ENCODE peak calls at places on chromosomes 16 and 17, in nine cellular contexts. One of them, this sample, is unnamed.

GRCh38 chr17:40922239-40922638 is 15.2 kb downstream of the KRT23 start:
- DNase-seq in kidney epithelial cell: peak; percentile 70
- DNase-seq in endothelial cell: no peak
- DNase-seq in AG08396: peak; percentile 80
- DNase-seq in sigmoid colon: peak; percentile 71
- DNase-seq in activated naive CD8-positive, alpha-beta T cell treated with anti-CD3 and anti-CD28 coated beads for 36 hours: no peak
- DNase-seq in EH: peak; percentile 90
- DNase-seq in stimulated activated CD8-positive, alpha-beta memory T cell treated with anti-CD3 and anti-CD28 coated beads, Interleukin-15, amount 100 ng/mL, for 48 hours: no peak
- DNase-seq in substantia nigra: no peak
- DNase-seq in this sample: peak; percentile 89

GRCh38 chr17:4944554-4945175 is 3.7 kb downstream of the PFN1 start:
- DNase-seq in kidney epithelial cell: no peak
- DNase-seq in endothelial cell: no peak
- DNase-seq in AG08396: no peak
- DNase-seq in sigmoid colon: no peak
- DNase-seq in activated naive CD8-positive, alpha-beta T cell treated with anti-CD3 and anti-CD28 coated beads for 36 hours: peak; percentile 53
- DNase-seq in EH: no peak
- DNase-seq in stimulated activated CD8-positive, alpha-beta memory T cell treated with anti-CD3 and anti-CD28 coated beads, Interleukin-15, amount 100 ng/mL, for 48 hours: no peak
- DNase-seq in substantia nigra: no peak
- DNase-seq in this sample: no peak

GRCh38 chr17:81037026-81037782 is 2.3 kb downstream of the BAIAP2 start:
- DNase-seq in kidney epithelial cell: no peak
- DNase-seq in endothelial cell: no peak
- DNase-seq in AG08396: no peak
- DNase-seq in sigmoid colon: peak; percentile 95
- DNase-seq in activated naive CD8-positive, alpha-beta T cell treated with anti-CD3 and anti-CD28 coated beads for 36 hours: no peak
- DNase-seq in EH: no peak
- DNase-seq in stimulated activated CD8-positive, alpha-beta memory T cell treated with anti-CD3 and anti-CD28 coated beads, Interleukin-15, amount 100 ng/mL, for 48 hours: no peak
- DNase-seq in substantia nigra: no peak
- DNase-seq in this sample: no peak

GRCh38 chr17:44830359-44831269 is 527 bp upstream of the GJC1 start:
- DNase-seq in kidney epithelial cell: no peak
- DNase-seq in endothelial cell: peak; percentile 40
- DNase-seq in AG08396: peak; percentile 36
- DNase-seq in sigmoid colon: peak; percentile 74
- DNase-seq in activated naive CD8-positive, alpha-beta T cell treated with anti-CD3 and anti-CD28 coated beads for 36 hours: no peak
- DNase-seq in EH: peak; percentile 48
- DNase-seq in stimulated activated CD8-positive, alpha-beta memory T cell treated with anti-CD3 and anti-CD28 coated beads, Interleukin-15, amount 100 ng/mL, for 48 hours: no peak
- DNase-seq in substantia nigra: no peak
- DNase-seq in this sample: peak; percentile 41

GRCh38 chr17:48597775-48598631 is 4.4 kb upstream of the HOXB5 start:
- DNase-seq in kidney epithelial cell: no peak
- DNase-seq in endothelial cell: no peak
- DNase-seq in AG08396: peak; percentile 86
- DNase-seq in sigmoid colon: peak; percentile 93
- DNase-seq in activated naive CD8-positive, alpha-beta T cell treated with anti-CD3 and anti-CD28 coated beads for 36 hours: no peak
- DNase-seq in EH: no peak
- DNase-seq in stimulated activated CD8-positive, alpha-beta memory T cell treated with anti-CD3 and anti-CD28 coated beads, Interleukin-15, amount 100 ng/mL, for 48 hours: no peak
- DNase-seq in substantia nigra: no peak
- DNase-seq in this sample: peak; percentile 87

GRCh38 chr16:28264656-28265055 is 27.7 kb upstream of the SBK1 start:
- DNase-seq in kidney epithelial cell: peak; percentile 7
- DNase-seq in endothelial cell: no peak
- DNase-seq in AG08396: no peak
- DNase-seq in sigmoid colon: no peak
- DNase-seq in activated naive CD8-positive, alpha-beta T cell treated with anti-CD3 and anti-CD28 coated beads for 36 hours: no peak
- DNase-seq in EH: peak; percentile 8
- DNase-seq in stimulated activated CD8-positive, alpha-beta memory T cell treated with anti-CD3 and anti-CD28 coated beads, Interleukin-15, amount 100 ng/mL, for 48 hours: no peak
- DNase-seq in substantia nigra: no peak
- DNase-seq in this sample: peak; percentile 56

GRCh38 chr17:8681175-8681949 is 50.8 kb upstream of the MYH10 start:
- DNase-seq in kidney epithelial cell: no peak
- DNase-seq in endothelial cell: no peak
- DNase-seq in AG08396: peak; percentile 53
- DNase-seq in sigmoid colon: peak; percentile 75
- DNase-seq in activated naive CD8-positive, alpha-beta T cell treated with anti-CD3 and anti-CD28 coated beads for 36 hours: no peak
- DNase-seq in EH: peak; percentile 82
- DNase-seq in stimulated activated CD8-positive, alpha-beta memory T cell treated with anti-CD3 and anti-CD28 coated beads, Interleukin-15, amount 100 ng/mL, for 48 hours: no peak
- DNase-seq in substantia nigra: no peak
- DNase-seq in this sample: peak; percentile 80

GRCh38 chr16:79165541-79165940 is 435.0 kb downstream of the MAF start:
- DNase-seq in kidney epithelial cell: no peak
- DNase-seq in endothelial cell: no peak
- DNase-seq in AG08396: no peak
- DNase-seq in sigmoid colon: no peak
- DNase-seq in activated naive CD8-positive, alpha-beta T cell treated with anti-CD3 and anti-CD28 coated beads for 36 hours: no peak
- DNase-seq in EH: no peak
- DNase-seq in stimulated activated CD8-positive, alpha-beta memory T cell treated with anti-CD3 and anti-CD28 coated beads, Interleukin-15, amount 100 ng/mL, for 48 hours: no peak
- DNase-seq in substantia nigra: no peak
- DNase-seq in this sample: no peak

GRCh38 chr16:75535901-75536300 is at the start of gene CHST5:
- DNase-seq in kidney epithelial cell: no peak
- DNase-seq in endothelial cell: no peak
- DNase-seq in AG08396: no peak
- DNase-seq in sigmoid colon: no peak
- DNase-seq in activated naive CD8-positive, alpha-beta T cell treated with anti-CD3 and anti-CD28 coated beads for 36 hours: no peak
- DNase-seq in EH: no peak
- DNase-seq in stimulated activated CD8-positive, alpha-beta memory T cell treated with anti-CD3 and anti-CD28 coated beads, Interleukin-15, amount 100 ng/mL, for 48 hours: no peak
- DNase-seq in substantia nigra: no peak
- DNase-seq in this sample: no peak

GRCh38 chr17:73722163-73722562 is 77.9 kb upstream of the SDK2 start:
- DNase-seq in kidney epithelial cell: no peak
- DNase-seq in endothelial cell: no peak
- DNase-seq in AG08396: no peak
- DNase-seq in sigmoid colon: no peak
- DNase-seq in activated naive CD8-positive, alpha-beta T cell treated with anti-CD3 and anti-CD28 coated beads for 36 hours: peak; percentile 4
- DNase-seq in EH: no peak
- DNase-seq in stimulated activated CD8-positive, alpha-beta memory T cell treated with anti-CD3 and anti-CD28 coated beads, Interleukin-15, amount 100 ng/mL, for 48 hours: no peak
- DNase-seq in substantia nigra: no peak
- DNase-seq in this sample: no peak

GRCh38 chr17:18860161-18860972 is 2.4 kb downstream of the PRPSAP2 start:
- DNase-seq in kidney epithelial cell: no peak
- DNase-seq in endothelial cell: no peak
- DNase-seq in AG08396: peak; percentile 48
- DNase-seq in sigmoid colon: no peak
- DNase-seq in activated naive CD8-positive, alpha-beta T cell treated with anti-CD3 and anti-CD28 coated beads for 36 hours: no peak
- DNase-seq in EH: no peak
- DNase-seq in stimulated activated CD8-positive, alpha-beta memory T cell treated with anti-CD3 and anti-CD28 coated beads, Interleukin-15, amount 100 ng/mL, for 48 hours: no peak
- DNase-seq in substantia nigra: no peak
- DNase-seq in this sample: no peak

GRCh38 chr16:13756411-13756810 is 163.5 kb upstream of the ERCC4 start:
- DNase-seq in kidney epithelial cell: no peak
- DNase-seq in endothelial cell: no peak
- DNase-seq in AG08396: no peak
- DNase-seq in sigmoid colon: no peak
- DNase-seq in activated naive CD8-positive, alpha-beta T cell treated with anti-CD3 and anti-CD28 coated beads for 36 hours: no peak
- DNase-seq in EH: no peak
- DNase-seq in stimulated activated CD8-positive, alpha-beta memory T cell treated with anti-CD3 and anti-CD28 coated beads, Interleukin-15, amount 100 ng/mL, for 48 hours: no peak
- DNase-seq in substantia nigra: no peak
- DNase-seq in this sample: no peak

GRCh38 chr16:27429981-27430441 is 28.0 kb downstream of the IL21R start:
- DNase-seq in kidney epithelial cell: no peak
- DNase-seq in endothelial cell: peak; percentile 0
- DNase-seq in AG08396: no peak
- DNase-seq in sigmoid colon: peak; percentile 41
- DNase-seq in activated naive CD8-positive, alpha-beta T cell treated with anti-CD3 and anti-CD28 coated beads for 36 hours: no peak
- DNase-seq in EH: no peak
- DNase-seq in stimulated activated CD8-positive, alpha-beta memory T cell treated with anti-CD3 and anti-CD28 coated beads, Interleukin-15, amount 100 ng/mL, for 48 hours: no peak
- DNase-seq in substantia nigra: no peak
- DNase-seq in this sample: no peak

GRCh38 chr16:14335297-14335696 is 264.2 kb downstream of the MRTFB start:
- DNase-seq in kidney epithelial cell: no peak
- DNase-seq in endothelial cell: no peak
- DNase-seq in AG08396: no peak
- DNase-seq in sigmoid colon: no peak
- DNase-seq in activated naive CD8-positive, alpha-beta T cell treated with anti-CD3 and anti-CD28 coated beads for 36 hours: no peak
- DNase-seq in EH: no peak
- DNase-seq in stimulated activated CD8-positive, alpha-beta memory T cell treated with anti-CD3 and anti-CD28 coated beads, Interleukin-15, amount 100 ng/mL, for 48 hours: no peak
- DNase-seq in substantia nigra: no peak
- DNase-seq in this sample: no peak

GRCh38 chr17:83190601-83191387 is 111.4 kb downstream of the METRNL start:
- DNase-seq in kidney epithelial cell: no peak
- DNase-seq in endothelial cell: no peak
- DNase-seq in AG08396: no peak
- DNase-seq in sigmoid colon: peak; percentile 58
- DNase-seq in activated naive CD8-positive, alpha-beta T cell treated with anti-CD3 and anti-CD28 coated beads for 36 hours: no peak
- DNase-seq in EH: no peak
- DNase-seq in stimulated activated CD8-positive, alpha-beta memory T cell treated with anti-CD3 and anti-CD28 coated beads, Interleukin-15, amount 100 ng/mL, for 48 hours: no peak
- DNase-seq in substantia nigra: no peak
- DNase-seq in this sample: no peak

GRCh38 chr16:49986351-49987124 is 38.5 kb upstream of the CNEP1R1 start:
- DNase-seq in kidney epithelial cell: no peak
- DNase-seq in endothelial cell: no peak
- DNase-seq in AG08396: peak; percentile 41
- DNase-seq in sigmoid colon: no peak
- DNase-seq in activated naive CD8-positive, alpha-beta T cell treated with anti-CD3 and anti-CD28 coated beads for 36 hours: no peak
- DNase-seq in EH: peak; percentile 50
- DNase-seq in stimulated activated CD8-positive, alpha-beta memory T cell treated with anti-CD3 and anti-CD28 coated beads, Interleukin-15, amount 100 ng/mL, for 48 hours: no peak
- DNase-seq in substantia nigra: no peak
- DNase-seq in this sample: peak; percentile 59

GRCh38 chr16:27217256-27217655 is 13.9 kb downstream of the KDM8 start:
- DNase-seq in kidney epithelial cell: peak; percentile 51
- DNase-seq in endothelial cell: no peak
- DNase-seq in AG08396: peak; percentile 87
- DNase-seq in sigmoid colon: no peak
- DNase-seq in activated naive CD8-positive, alpha-beta T cell treated with anti-CD3 and anti-CD28 coated beads for 36 hours: no peak
- DNase-seq in EH: peak; percentile 81
- DNase-seq in stimulated activated CD8-positive, alpha-beta memory T cell treated with anti-CD3 and anti-CD28 coated beads, Interleukin-15, amount 100 ng/mL, for 48 hours: no peak
- DNase-seq in substantia nigra: no peak
- DNase-seq in this sample: peak; percentile 30

GRCh38 chr17:32870027-32870670 is 6.8 kb downstream of the MYO1D start:
- DNase-seq in kidney epithelial cell: no peak
- DNase-seq in endothelial cell: no peak
- DNase-seq in AG08396: no peak
- DNase-seq in sigmoid colon: no peak
- DNase-seq in activated naive CD8-positive, alpha-beta T cell treated with anti-CD3 and anti-CD28 coated beads for 36 hours: no peak
- DNase-seq in EH: peak; percentile 75
- DNase-seq in stimulated activated CD8-positive, alpha-beta memory T cell treated with anti-CD3 and anti-CD28 coated beads, Interleukin-15, amount 100 ng/mL, for 48 hours: no peak
- DNase-seq in substantia nigra: no peak
- DNase-seq in this sample: peak; percentile 80

GRCh38 chr16:83305092-83305491 is 502.7 kb upstream of the HSBP1 start:
- DNase-seq in kidney epithelial cell: peak; percentile 47
- DNase-seq in endothelial cell: no peak
- DNase-seq in AG08396: peak; percentile 18
- DNase-seq in sigmoid colon: no peak
- DNase-seq in activated naive CD8-positive, alpha-beta T cell treated with anti-CD3 and anti-CD28 coated beads for 36 hours: no peak
- DNase-seq in EH: peak; percentile 93
- DNase-seq in stimulated activated CD8-positive, alpha-beta memory T cell treated with anti-CD3 and anti-CD28 coated beads, Interleukin-15, amount 100 ng/mL, for 48 hours: no peak
- DNase-seq in substantia nigra: no peak
- DNase-seq in this sample: peak; percentile 95

GRCh38 chr17:31533546-31534155 is 142.2 kb downstream of the RAB11FIP4 start:
- DNase-seq in kidney epithelial cell: peak; percentile 43
- DNase-seq in endothelial cell: peak; percentile 56
- DNase-seq in AG08396: peak; percentile 87
- DNase-seq in sigmoid colon: no peak
- DNase-seq in activated naive CD8-positive, alpha-beta T cell treated with anti-CD3 and anti-CD28 coated beads for 36 hours: peak; percentile 28
- DNase-seq in EH: peak; percentile 83
- DNase-seq in stimulated activated CD8-positive, alpha-beta memory T cell treated with anti-CD3 and anti-CD28 coated beads, Interleukin-15, amount 100 ng/mL, for 48 hours: no peak
- DNase-seq in substantia nigra: no peak
- DNase-seq in this sample: peak; percentile 68

GRCh38 chr16:76199681-76200210 is 77.5 kb upstream of the CNTNAP4 start:
- DNase-seq in kidney epithelial cell: no peak
- DNase-seq in endothelial cell: no peak
- DNase-seq in AG08396: no peak
- DNase-seq in sigmoid colon: no peak
- DNase-seq in activated naive CD8-positive, alpha-beta T cell treated with anti-CD3 and anti-CD28 coated beads for 36 hours: no peak
- DNase-seq in EH: no peak
- DNase-seq in stimulated activated CD8-positive, alpha-beta memory T cell treated with anti-CD3 and anti-CD28 coated beads, Interleukin-15, amount 100 ng/mL, for 48 hours: no peak
- DNase-seq in substantia nigra: no peak
- DNase-seq in this sample: no peak

GRCh38 chr16:46830417-46830901 is 521 bp downstream of the C16orf87 start:
- DNase-seq in kidney epithelial cell: no peak
- DNase-seq in endothelial cell: peak; percentile 47
- DNase-seq in AG08396: no peak
- DNase-seq in sigmoid colon: no peak
- DNase-seq in activated naive CD8-positive, alpha-beta T cell treated with anti-CD3 and anti-CD28 coated beads for 36 hours: peak; percentile 47
- DNase-seq in EH: no peak
- DNase-seq in stimulated activated CD8-positive, alpha-beta memory T cell treated with anti-CD3 and anti-CD28 coated beads, Interleukin-15, amount 100 ng/mL, for 48 hours: peak; percentile 21
- DNase-seq in substantia nigra: no peak
- DNase-seq in this sample: peak; percentile 6

GRCh38 chr17:51668963-51669246 is 408.6 kb downstream of the UTP18 start:
- DNase-seq in kidney epithelial cell: no peak
- DNase-seq in endothelial cell: no peak
- DNase-seq in AG08396: no peak
- DNase-seq in sigmoid colon: no peak
- DNase-seq in activated naive CD8-positive, alpha-beta T cell treated with anti-CD3 and anti-CD28 coated beads for 36 hours: no peak
- DNase-seq in EH: no peak
- DNase-seq in stimulated activated CD8-positive, alpha-beta memory T cell treated with anti-CD3 and anti-CD28 coated beads, Interleukin-15, amount 100 ng/mL, for 48 hours: no peak
- DNase-seq in substantia nigra: no peak
- DNase-seq in this sample: no peak

GRCh38 chr17:6028294-6028693 is 41.9 kb upstream of the WSCD1 start:
- DNase-seq in kidney epithelial cell: no peak
- DNase-seq in endothelial cell: peak; percentile 33
- DNase-seq in AG08396: no peak
- DNase-seq in sigmoid colon: no peak
- DNase-seq in activated naive CD8-positive, alpha-beta T cell treated with anti-CD3 and anti-CD28 coated beads for 36 hours: no peak
- DNase-seq in EH: no peak
- DNase-seq in stimulated activated CD8-positive, alpha-beta memory T cell treated with anti-CD3 and anti-CD28 coated beads, Interleukin-15, amount 100 ng/mL, for 48 hours: no peak
- DNase-seq in substantia nigra: no peak
- DNase-seq in this sample: no peak

GRCh38 chr17:35256629-35257028 is 13.8 kb downstream of the SLFN5 start:
- DNase-seq in kidney epithelial cell: no peak
- DNase-seq in endothelial cell: no peak
- DNase-seq in AG08396: no peak
- DNase-seq in sigmoid colon: no peak
- DNase-seq in activated naive CD8-positive, alpha-beta T cell treated with anti-CD3 and anti-CD28 coated beads for 36 hours: no peak
- DNase-seq in EH: no peak
- DNase-seq in stimulated activated CD8-positive, alpha-beta memory T cell treated with anti-CD3 and anti-CD28 coated beads, Interleukin-15, amount 100 ng/mL, for 48 hours: no peak
- DNase-seq in substantia nigra: no peak
- DNase-seq in this sample: no peak